ENCODE peak calls at places on chromosomes 2 and 18, in nine cellular contexts. One of them, this sample, is unnamed.

GRCh38 chr2:54801422-54801821 is 78.0 kb downstream of the EML6 start:
- DNase-seq in body of pancreas: no peak
- DNase-seq in epithelial cell of esophagus: no peak
- DNase-seq in GM12865: no peak
- DNase-seq in neural progenitor cell: no peak
- DNase-seq in astrocyte: no peak
- DNase-seq in stomach: no peak
- DNase-seq in right cardiac atrium: no peak
- DNase-seq in effector memory CD4-positive, alpha-beta T cell: no peak
- DNase-seq in this sample: no peak

GRCh38 chr18:58581265-58581664 is 47.6 kb downstream of the ALPK2 start:
- DNase-seq in body of pancreas: no peak
- DNase-seq in epithelial cell of esophagus: peak; percentile 80
- DNase-seq in GM12865: no peak
- DNase-seq in neural progenitor cell: no peak
- DNase-seq in astrocyte: peak; percentile 96
- DNase-seq in stomach: no peak
- DNase-seq in right cardiac atrium: no peak
- DNase-seq in effector memory CD4-positive, alpha-beta T cell: no peak
- DNase-seq in this sample: no peak

GRCh38 chr2:147490612-147491261 is 354.1 kb upstream of the ACVR2A start:
- DNase-seq in body of pancreas: no peak
- DNase-seq in epithelial cell of esophagus: no peak
- DNase-seq in GM12865: peak; percentile 10
- DNase-seq in neural progenitor cell: no peak
- DNase-seq in astrocyte: no peak
- DNase-seq in stomach: no peak
- DNase-seq in right cardiac atrium: no peak
- DNase-seq in effector memory CD4-positive, alpha-beta T cell: no peak
- DNase-seq in this sample: no peak

GRCh38 chr2:40434638-40435296 is 17.1 kb downstream of the SLC8A1 start:
- DNase-seq in body of pancreas: no peak
- DNase-seq in epithelial cell of esophagus: peak; percentile 93
- DNase-seq in GM12865: no peak
- DNase-seq in neural progenitor cell: no peak
- DNase-seq in astrocyte: peak; percentile 99
- DNase-seq in stomach: no peak
- DNase-seq in right cardiac atrium: no peak
- DNase-seq in effector memory CD4-positive, alpha-beta T cell: no peak
- DNase-seq in this sample: no peak

GRCh38 chr2:44549099-44549471 is 187.3 kb downstream of the CAMKMT start:
- DNase-seq in body of pancreas: no peak
- DNase-seq in epithelial cell of esophagus: peak; percentile 82
- DNase-seq in GM12865: no peak
- DNase-seq in neural progenitor cell: no peak
- DNase-seq in astrocyte: peak; percentile 76
- DNase-seq in stomach: no peak
- DNase-seq in right cardiac atrium: no peak
- DNase-seq in effector memory CD4-positive, alpha-beta T cell: no peak
- DNase-seq in this sample: no peak

GRCh38 chr2:45331034-45331786 is 279.9 kb downstream of the SRBD1 start:
- DNase-seq in body of pancreas: peak; percentile 34
- DNase-seq in epithelial cell of esophagus: no peak
- DNase-seq in GM12865: no peak
- DNase-seq in neural progenitor cell: no peak
- DNase-seq in astrocyte: no peak
- DNase-seq in stomach: no peak
- DNase-seq in right cardiac atrium: no peak
- DNase-seq in effector memory CD4-positive, alpha-beta T cell: no peak
- DNase-seq in this sample: no peak

GRCh38 chr18:58186258-58186948 is 142.4 kb downstream of the NEDD4L start:
- DNase-seq in body of pancreas: peak; percentile 71
- DNase-seq in epithelial cell of esophagus: peak; percentile 98
- DNase-seq in GM12865: no peak
- DNase-seq in neural progenitor cell: no peak
- DNase-seq in astrocyte: peak; percentile 93
- DNase-seq in stomach: peak; percentile 65
- DNase-seq in right cardiac atrium: no peak
- DNase-seq in effector memory CD4-positive, alpha-beta T cell: no peak
- DNase-seq in this sample: no peak

GRCh38 chr2:5520352-5520996 is 171.7 kb upstream of the SOX11 start:
- DNase-seq in body of pancreas: no peak
- DNase-seq in epithelial cell of esophagus: no peak
- DNase-seq in GM12865: no peak
- DNase-seq in neural progenitor cell: no peak
- DNase-seq in astrocyte: peak; percentile 63
- DNase-seq in stomach: no peak
- DNase-seq in right cardiac atrium: no peak
- DNase-seq in effector memory CD4-positive, alpha-beta T cell: no peak
- DNase-seq in this sample: no peak

GRCh38 chr2:102770506-102770905 is 8.7 kb downstream of the TMEM182 start:
- DNase-seq in body of pancreas: no peak
- DNase-seq in epithelial cell of esophagus: no peak
- DNase-seq in GM12865: no peak
- DNase-seq in neural progenitor cell: peak; percentile 16
- DNase-seq in astrocyte: peak; percentile 71
- DNase-seq in stomach: no peak
- DNase-seq in right cardiac atrium: no peak
- DNase-seq in effector memory CD4-positive, alpha-beta T cell: no peak
- DNase-seq in this sample: no peak

GRCh38 chr2:181348091-181348837 is 108.9 kb upstream of the ITGA4 start:
- DNase-seq in body of pancreas: no peak
- DNase-seq in epithelial cell of esophagus: no peak
- DNase-seq in GM12865: peak; percentile 84
- DNase-seq in neural progenitor cell: no peak
- DNase-seq in astrocyte: no peak
- DNase-seq in stomach: no peak
- DNase-seq in right cardiac atrium: no peak
- DNase-seq in effector memory CD4-positive, alpha-beta T cell: no peak
- DNase-seq in this sample: no peak

GRCh38 chr18:26480897-26481795 is 67.2 kb downstream of the KCTD1 start:
- DNase-seq in body of pancreas: no peak
- DNase-seq in epithelial cell of esophagus: peak; percentile 89
- DNase-seq in GM12865: no peak
- DNase-seq in neural progenitor cell: no peak
- DNase-seq in astrocyte: peak; percentile 99
- DNase-seq in stomach: no peak
- DNase-seq in right cardiac atrium: no peak
- DNase-seq in effector memory CD4-positive, alpha-beta T cell: no peak
- DNase-seq in this sample: no peak

GRCh38 chr18:69705987-69706386 is 241.7 kb downstream of the CD226 start:
- DNase-seq in body of pancreas: no peak
- DNase-seq in epithelial cell of esophagus: peak; percentile 2
- DNase-seq in GM12865: no peak
- DNase-seq in neural progenitor cell: no peak
- DNase-seq in astrocyte: no peak
- DNase-seq in stomach: no peak
- DNase-seq in right cardiac atrium: no peak
- DNase-seq in effector memory CD4-positive, alpha-beta T cell: no peak
- DNase-seq in this sample: no peak

GRCh38 chr2:24404582-24404981 is 44.2 kb upstream of the ITSN2 start:
- DNase-seq in body of pancreas: no peak
- DNase-seq in epithelial cell of esophagus: peak; percentile 59
- DNase-seq in GM12865: no peak
- DNase-seq in neural progenitor cell: no peak
- DNase-seq in astrocyte: peak; percentile 63
- DNase-seq in stomach: no peak
- DNase-seq in right cardiac atrium: no peak
- DNase-seq in effector memory CD4-positive, alpha-beta T cell: no peak
- DNase-seq in this sample: no peak

GRCh38 chr2:144458536-144458935 is 61.4 kb downstream of the ZEB2 start:
- DNase-seq in body of pancreas: no peak
- DNase-seq in epithelial cell of esophagus: no peak
- DNase-seq in GM12865: no peak
- DNase-seq in neural progenitor cell: no peak
- DNase-seq in astrocyte: no peak
- DNase-seq in stomach: no peak
- DNase-seq in right cardiac atrium: no peak
- DNase-seq in effector memory CD4-positive, alpha-beta T cell: no peak
- DNase-seq in this sample: no peak
- H3K4me3 ChIP-seq in body of pancreas: no peak overlapping the region
- H3K4me3 ChIP-seq in epithelial cell of esophagus: no peak overlapping the region
- H3K4me3 ChIP-seq in GM12865: no peak overlapping the region
- H3K4me3 ChIP-seq in neural progenitor cell: no peak overlapping the region
- H3K4me3 ChIP-seq in astrocyte: no peak overlapping the region
- H3K4me3 ChIP-seq in stomach: no peak overlapping the region
- H3K4me3 ChIP-seq in right cardiac atrium: no peak overlapping the region
- H3K4me3 ChIP-seq in effector memory CD4-positive, alpha-beta T cell: no peak overlapping the region
- H3K4me3 ChIP-seq in this sample: no peak overlapping the region

DNA sequence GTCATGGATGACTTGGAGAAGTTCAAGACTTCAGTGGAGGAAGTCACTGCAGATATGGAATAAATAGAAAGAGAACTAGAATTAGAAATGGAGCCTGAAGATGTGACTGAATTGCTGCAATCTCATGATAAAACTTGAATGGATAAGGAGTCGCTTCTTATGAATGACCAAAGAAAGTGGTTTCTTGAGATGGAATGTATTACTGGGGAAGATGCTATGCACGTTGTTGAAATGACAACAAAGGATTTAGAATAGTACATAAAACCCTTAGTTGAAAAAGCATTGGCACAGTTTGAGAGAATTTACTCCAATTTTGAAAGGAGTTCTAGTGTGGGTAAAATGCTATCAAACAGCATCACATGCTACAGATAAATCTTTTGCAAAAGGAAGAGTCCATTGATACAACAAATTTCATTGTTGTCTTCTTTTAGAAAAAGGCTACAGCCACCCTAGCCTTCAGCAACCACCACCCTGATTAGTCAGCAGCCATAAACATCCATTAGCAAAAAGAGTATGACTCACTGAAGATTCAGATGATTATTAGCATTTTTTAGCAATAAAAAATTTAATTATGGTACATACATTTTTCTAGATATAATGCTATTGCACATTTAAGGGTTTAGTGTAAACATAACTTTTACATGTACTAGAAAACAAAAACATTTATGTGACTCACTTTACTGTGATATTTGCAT is 110.4 kb upstream of the TACR1 start:
- DNase-seq in body of pancreas: no peak
- DNase-seq in epithelial cell of esophagus: peak; percentile 47
- DNase-seq in GM12865: no peak
- DNase-seq in neural progenitor cell: no peak
- DNase-seq in astrocyte: peak; percentile 28
- DNase-seq in stomach: no peak
- DNase-seq in right cardiac atrium: no peak
- DNase-seq in effector memory CD4-positive, alpha-beta T cell: no peak
- DNase-seq in this sample: no peak
- H3K4me3 ChIP-seq in body of pancreas: no peak overlapping the region
- H3K4me3 ChIP-seq in epithelial cell of esophagus: no peak overlapping the region
- H3K4me3 ChIP-seq in GM12865: no peak overlapping the region
- H3K4me3 ChIP-seq in neural progenitor cell: no peak overlapping the region
- H3K4me3 ChIP-seq in astrocyte: no peak overlapping the region
- H3K4me3 ChIP-seq in stomach: no peak overlapping the region
- H3K4me3 ChIP-seq in right cardiac atrium: no peak overlapping the region
- H3K4me3 ChIP-seq in effector memory CD4-positive, alpha-beta T cell: no peak overlapping the region
- H3K4me3 ChIP-seq in this sample: no peak overlapping the region

GRCh38 chr2:2880938-2881337 is 496.7 kb downstream of the EIPR1 start:
- DNase-seq in body of pancreas: no peak
- DNase-seq in epithelial cell of esophagus: no peak
- DNase-seq in GM12865: no peak
- DNase-seq in neural progenitor cell: no peak
- DNase-seq in astrocyte: no peak
- DNase-seq in stomach: no peak
- DNase-seq in right cardiac atrium: no peak
- DNase-seq in effector memory CD4-positive, alpha-beta T cell: no peak
- DNase-seq in this sample: no peak

GRCh38 chr2:2881507-2881906 is 496.1 kb downstream of the EIPR1 start:
- DNase-seq in body of pancreas: no peak
- DNase-seq in epithelial cell of esophagus: no peak
- DNase-seq in GM12865: no peak
- DNase-seq in neural progenitor cell: no peak
- DNase-seq in astrocyte: no peak
- DNase-seq in stomach: no peak
- DNase-seq in right cardiac atrium: no peak
- DNase-seq in effector memory CD4-positive, alpha-beta T cell: no peak
- DNase-seq in this sample: no peak

GRCh38 chr2:2877427-2877826 is 500.2 kb downstream of the EIPR1 start:
- DNase-seq in body of pancreas: no peak
- DNase-seq in epithelial cell of esophagus: no peak
- DNase-seq in GM12865: no peak
- DNase-seq in neural progenitor cell: no peak
- DNase-seq in astrocyte: no peak
- DNase-seq in stomach: no peak
- DNase-seq in right cardiac atrium: no peak
- DNase-seq in effector memory CD4-positive, alpha-beta T cell: no peak
- DNase-seq in this sample: no peak

GRCh38 chr2:2879071-2879470 is 498.5 kb downstream of the EIPR1 start:
- DNase-seq in body of pancreas: no peak
- DNase-seq in epithelial cell of esophagus: no peak
- DNase-seq in GM12865: no peak
- DNase-seq in neural progenitor cell: no peak
- DNase-seq in astrocyte: no peak
- DNase-seq in stomach: no peak
- DNase-seq in right cardiac atrium: no peak
- DNase-seq in effector memory CD4-positive, alpha-beta T cell: no peak
- DNase-seq in this sample: no peak

DNA sequence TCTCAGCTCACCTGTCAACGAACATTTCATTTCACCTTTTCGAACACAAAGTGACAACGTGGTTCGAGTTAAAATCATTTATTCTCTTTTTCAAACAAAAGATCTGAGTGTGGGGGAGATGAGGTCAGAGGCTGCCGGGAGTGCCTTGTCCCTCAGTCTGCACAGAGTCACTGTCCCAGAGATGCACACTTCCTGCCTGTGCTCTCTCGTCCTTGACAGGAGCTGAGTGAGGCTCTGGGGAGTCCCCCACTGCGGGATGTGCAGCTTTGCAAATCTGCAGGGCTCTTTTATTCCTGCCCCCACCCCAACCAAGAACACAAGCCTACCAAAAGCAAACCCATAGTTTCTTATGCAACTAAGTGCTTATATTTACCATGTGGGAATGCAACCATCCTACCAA is 497.8 kb downstream of the EIPR1 start:
- DNase-seq in body of pancreas: no peak
- DNase-seq in epithelial cell of esophagus: no peak
- DNase-seq in GM12865: peak; percentile 58
- DNase-seq in neural progenitor cell: no peak
- DNase-seq in astrocyte: no peak
- DNase-seq in stomach: no peak
- DNase-seq in right cardiac atrium: no peak
- DNase-seq in effector memory CD4-positive, alpha-beta T cell: no peak
- DNase-seq in this sample: no peak
- H3K4me3 ChIP-seq in body of pancreas: no peak overlapping the region
- H3K4me3 ChIP-seq in epithelial cell of esophagus: no peak overlapping the region
- H3K4me3 ChIP-seq in GM12865: no peak overlapping the region
- H3K4me3 ChIP-seq in neural progenitor cell: no peak overlapping the region
- H3K4me3 ChIP-seq in astrocyte: no peak overlapping the region
- H3K4me3 ChIP-seq in stomach: no peak overlapping the region
- H3K4me3 ChIP-seq in right cardiac atrium: no peak overlapping the region
- H3K4me3 ChIP-seq in effector memory CD4-positive, alpha-beta T cell: no peak overlapping the region
- H3K4me3 ChIP-seq in this sample: no peak overlapping the region

DNA sequence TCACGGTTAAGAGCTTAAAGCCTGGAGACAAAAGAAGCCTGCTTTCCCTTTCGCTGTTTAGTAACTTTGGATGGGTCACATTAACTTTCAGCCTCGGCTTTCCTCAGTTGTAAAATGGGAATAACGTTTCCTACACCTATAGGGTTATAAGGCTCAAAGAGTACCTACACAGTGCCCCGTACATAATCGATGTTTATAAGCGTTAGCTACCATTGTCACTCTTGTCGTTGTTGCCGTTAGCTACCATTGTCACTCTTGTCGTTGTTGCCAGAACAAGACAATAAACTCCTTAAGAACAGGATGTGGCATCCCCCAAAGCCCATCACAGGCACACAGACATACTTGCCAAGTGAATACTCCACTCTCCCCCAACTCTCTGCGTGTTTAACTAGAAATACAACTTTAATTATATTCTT is 901 bp upstream of the MFSD6 start:
- DNase-seq in body of pancreas: no peak
- DNase-seq in epithelial cell of esophagus: no peak
- DNase-seq in GM12865: peak; percentile 37
- DNase-seq in neural progenitor cell: peak; percentile 52
- DNase-seq in astrocyte: no peak
- DNase-seq in stomach: no peak
- DNase-seq in right cardiac atrium: no peak
- DNase-seq in effector memory CD4-positive, alpha-beta T cell: peak; percentile 3
- DNase-seq in this sample: peak; percentile 91
- H3K4me3 ChIP-seq in body of pancreas: no peak overlapping the region
- H3K4me3 ChIP-seq in epithelial cell of esophagus: peak overlapping the region; percentile 67
- H3K4me3 ChIP-seq in GM12865: peak overlapping the region; percentile 84
- H3K4me3 ChIP-seq in neural progenitor cell: peak overlapping the region; percentile 77
- H3K4me3 ChIP-seq in astrocyte: peak overlapping the region; percentile 29
- H3K4me3 ChIP-seq in stomach: peak overlapping the region; percentile 87
- H3K4me3 ChIP-seq in right cardiac atrium: no peak overlapping the region
- H3K4me3 ChIP-seq in effector memory CD4-positive, alpha-beta T cell: peak overlapping the region; percentile 79
- H3K4me3 ChIP-seq in this sample: peak overlapping the region; percentile 82

This sample was measured in Jurkat, Clone E6-1.